ENCODE peak calls at places on chromosomes 12 and 14, in nine cellular contexts. O is neural progenitor cell, Y is GM23338, K is fibroblast of the aortic adventitia, T is MCF 10A, E is neural crest cell, F is lower lobe of right lung, G is retinal pigment epithelial cell, R is astrocyte of the spinal cord. N is an unnamed sample.

GRCh38 chr14:91473046-91473445 is 37.1 kb downstream of the PPP4R3A start:
- DNase-seq in O (no peak), Y (no peak), K (no peak), T (no peak), E (no peak), F (no peak), G (no peak), R (no peak), N (no peak)

GRCh38 chr12:104090685-104091084 is 26.4 kb downstream of the HCFC2 start:
- DNase-seq in O (peak), Y (peak), K (no peak), T (no peak), E (no peak), F (no peak), G (no peak), R (no peak), N (no peak)

GRCh38 chr14:37230551-37231194 is 32.9 kb downstream of the MIPOL1 start:
- DNase-seq in O (peak), Y (peak), K (peak), T (peak), E (no peak), F (no peak), G (no peak), R (peak), N (peak)

GRCh38 chr14:87896393-87897380 is 96.3 kb downstream of the GALC start:
- DNase-seq in O (peak), Y (peak), K (peak), T (peak), E (no peak), F (no peak), G (peak), R (peak), N (peak)

GRCh38 chr14:93792391-93792790 is 4.1 kb upstream of the PRIMA1 start:
- DNase-seq in O (no peak), Y (no peak), K (no peak), T (peak), E (no peak), F (no peak), G (no peak), R (no peak), N (no peak)

GRCh38 chr14:26402126-26402525 is 195.7 kb downstream of the NOVA1 start:
- DNase-seq in O (no peak), Y (no peak), K (no peak), T (no peak), E (no peak), F (no peak), G (no peak), R (no peak), N (no peak)

GRCh38 chr14:40280652-40281051 is 848.4 kb upstream of the FBXO33 start:
- DNase-seq in O (no peak), Y (no peak), K (no peak), T (peak), E (no peak), F (no peak), G (no peak), R (no peak), N (no peak)

GRCh38 chr14:67409461-67409860 is 2.5 kb downstream of the PLEK2 start:
- DNase-seq in O (no peak), Y (no peak), K (no peak), T (no peak), E (no peak), F (no peak), G (no peak), R (no peak), N (no peak)

GRCh38 chr12:123396543-123396942 is 12.6 kb downstream of the KMT5A start:
- DNase-seq in O (no peak), Y (no peak), K (no peak), T (no peak), E (no peak), F (no peak), G (no peak), R (no peak), N (no peak)

GRCh38 chr14:57317248-57317833 is 48.6 kb downstream of the AP5M1 start:
- DNase-seq in O (peak), Y (peak), K (peak), T (peak), E (peak), F (peak), G (peak), R (peak), N (peak)

GRCh38 chr14:69324341-69324931 is 64.5 kb downstream of the GALNT16 start:
- DNase-seq in O (no peak), Y (no peak), K (no peak), T (no peak), E (no peak), F (no peak), G (no peak), R (no peak), N (no peak)

GRCh38 chr12:100234166-100234565 is 32.7 kb downstream of the DEPDC4 start:
- DNase-seq in O (no peak), Y (peak), K (peak), T (peak), E (no peak), F (no peak), G (no peak), R (peak), N (peak)

GRCh38 chr12:2503762-2504161 is 291.0 kb upstream of the FKBP4 start:
- DNase-seq in O (no peak), Y (no peak), K (no peak), T (no peak), E (no peak), F (no peak), G (no peak), R (no peak), N (no peak)

GRCh38 chr12:105378821-105379400 is 48.4 kb downstream of the C12orf75 start:
- DNase-seq in O (no peak), Y (no peak), K (peak), T (peak), E (peak), F (no peak), G (no peak), R (no peak), N (no peak)

GRCh38 chr14:75232597-75232996 is 46.0 kb upstream of the FOS start:
- DNase-seq in O (no peak), Y (no peak), K (no peak), T (no peak), E (no peak), F (no peak), G (no peak), R (no peak), N (no peak)

GRCh38 chr14:104442107-104442551 is 137.4 kb upstream of the C14orf180 start:
- DNase-seq in O (no peak), Y (no peak), K (no peak), T (no peak), E (no peak), F (no peak), G (no peak), R (no peak), N (no peak)

GRCh38 chr14:99246536-99247083 is 25.4 kb downstream of the BCL11B start:
- DNase-seq in O (peak), Y (peak), K (no peak), T (no peak), E (no peak), F (peak), G (no peak), R (no peak), N (no peak)

GRCh38 chr12:84763112-84763511 is 149.5 kb downstream of the SLC6A15 start:
- DNase-seq in O (no peak), Y (no peak), K (peak), T (no peak), E (no peak), F (no peak), G (no peak), R (peak), N (no peak)

GRCh38 chr12:124482567-124482893 is 84.9 kb downstream of the NCOR2 start:
- DNase-seq in O (no peak), Y (no peak), K (no peak), T (no peak), E (no peak), F (no peak), G (no peak), R (no peak), N (no peak)

GRCh38 chr14:31024577-31025334 is 693 bp upstream of the AP4S1 start:
- DNase-seq in O (no peak), Y (no peak), K (peak), T (no peak), E (no peak), F (no peak), G (no peak), R (peak), N (no peak)

GRCh38 chr14:52455291-52456088 is 96.8 kb downstream of the TXNDC16 start:
- DNase-seq in O (no peak), Y (no peak), K (peak), T (peak), E (no peak), F (no peak), G (peak), R (peak), N (no peak)

GRCh38 chr14:91891721-91892220 is 24.4 kb upstream of the TC2N start:
- DNase-seq in O (no peak), Y (no peak), K (peak), T (no peak), E (no peak), F (no peak), G (peak), R (peak), N (no peak)

GRCh38 chr12:21797539-21797938 is 23.0 kb upstream of the KCNJ8 start:
- DNase-seq in O (no peak), Y (no peak), K (no peak), T (no peak), E (no peak), F (no peak), G (no peak), R (no peak), N (no peak)

GRCh38 chr14:32764131-32764530 is 174.5 kb upstream of the NPAS3 start:
- DNase-seq in O (no peak), Y (no peak), K (no peak), T (no peak), E (no peak), F (no peak), G (no peak), R (peak), N (no peak)

GRCh38 chr14:57883061-57883460 is 17.2 kb upstream of the SLC35F4 start:
- DNase-seq in O (no peak), Y (no peak), K (no peak), T (no peak), E (no peak), F (no peak), G (no peak), R (no peak), N (no peak)

GRCh38 chr12:47799357-47799955 is 20.2 kb downstream of the HDAC7 start:
- DNase-seq in O (peak), Y (no peak), K (peak), T (no peak), E (no peak), F (no peak), G (no peak), R (no peak), N (no peak)

GRCh38 chr12:115941362-115941761 is 336.1 kb downstream of the MED13L start:
- DNase-seq in O (no peak), Y (no peak), K (peak), T (peak), E (no peak), F (no peak), G (no peak), R (peak), N (no peak)

GRCh38 chr14:50116221-50116956 is at the start of gene VCPKMT:
- DNase-seq in O (peak), Y (peak), K (peak), T (peak), E (peak), F (peak), G (peak), R (peak), N (peak)

GRCh38 chr12:112664569-112664968 is 127.0 kb upstream of the RPH3A start:
- DNase-seq in O (peak), Y (peak), K (peak), T (peak), E (peak), F (no peak), G (no peak), R (peak), N (peak)

GRCh38 chr12:89470741-89471504 is 53.7 kb downstream of the GALNT4 start:
- DNase-seq in O (peak), Y (peak), K (peak), T (peak), E (no peak), F (no peak), G (no peak), R (peak), N (no peak)

GRCh38 chr12:70555081-70555480 is 82.1 kb downstream of the PTPRB start:
- DNase-seq in O (no peak), Y (peak), K (no peak), T (no peak), E (no peak), F (no peak), G (no peak), R (no peak), N (peak)

GRCh38 chr12:69951108-69951507 is 126.1 kb downstream of the MYRFL start:
- DNase-seq in O (no peak), Y (no peak), K (no peak), T (no peak), E (no peak), F (no peak), G (no peak), R (no peak), N (no peak)

GRCh38 chr14:93800038-93800937 is 12.0 kb upstream of the PRIMA1 start:
- DNase-seq in O (no peak), Y (no peak), K (no peak), T (peak), E (no peak), F (no peak), G (no peak), R (no peak), N (no peak)

GRCh38 chr14:45699451-45699850 is 446.4 kb upstream of the MIS18BP1 start:
- DNase-seq in O (no peak), Y (no peak), K (no peak), T (no peak), E (no peak), F (no peak), G (no peak), R (peak), N (no peak)

GRCh38 chr12:63098851-63099250 is 52.1 kb downstream of the AVPR1A start:
- DNase-seq in O (peak), Y (peak), K (no peak), T (no peak), E (no peak), F (no peak), G (no peak), R (no peak), N (no peak)
- TF ChIP-seq CTCF in O (no peak), Y (peak), K (no peak), T (no peak), E (no peak), F (no peak), G (peak), R (no peak), N (peak)

GRCh38 chr12:94748726-94749421 is 98.5 kb upstream of the TMCC3 start:
- DNase-seq in O (no peak), Y (no peak), K (no peak), T (no peak), E (no peak), F (no peak), G (no peak), R (no peak), N (no peak)

GRCh38 chr12:94749890-94750289 is 99.5 kb upstream of the TMCC3 start:
- DNase-seq in O (no peak), Y (no peak), K (no peak), T (peak), E (no peak), F (no peak), G (no peak), R (no peak), N (no peak)

GRCh38 chr12:94750891-94751290 is 100.5 kb upstream of the TMCC3 start:
- DNase-seq in O (no peak), Y (no peak), K (no peak), T (no peak), E (no peak), F (no peak), G (no peak), R (no peak), N (peak)

GRCh38 chr12:94753071-94753779 is 102.9 kb upstream of the TMCC3 start:
- DNase-seq in O (peak), Y (peak), K (peak), T (peak), E (no peak), F (no peak), G (peak), R (no peak), N (no peak)

DNA sequence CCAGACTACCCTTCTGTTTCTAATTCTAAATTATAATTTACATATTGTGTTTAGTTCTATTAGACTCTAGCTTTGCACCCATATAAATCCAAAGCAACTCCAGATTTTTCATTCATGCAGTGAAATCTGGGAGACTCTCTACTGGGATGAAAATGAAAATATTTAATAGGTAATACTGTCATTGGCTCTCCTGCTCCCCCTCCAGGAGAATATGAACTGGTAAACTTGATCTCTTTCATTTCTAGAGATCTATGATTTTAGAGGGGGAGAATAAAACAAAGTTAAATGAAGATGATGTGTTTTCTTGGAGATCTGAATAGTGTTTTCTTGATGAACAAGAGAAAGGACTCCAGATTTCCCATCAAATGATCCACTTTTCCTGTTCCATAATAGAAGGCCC is 104.3 kb upstream of the TMCC3 start:
- DNase-seq in O (no peak), Y (no peak), K (peak), T (no peak), E (no peak), F (no peak), G (no peak), R (no peak), N (no peak)
- TF ChIP-seq CTCF in O (no peak), Y (peak), K (peak), T (peak), E (peak), F (peak), G (peak), R (peak), N (no peak)

DNA sequence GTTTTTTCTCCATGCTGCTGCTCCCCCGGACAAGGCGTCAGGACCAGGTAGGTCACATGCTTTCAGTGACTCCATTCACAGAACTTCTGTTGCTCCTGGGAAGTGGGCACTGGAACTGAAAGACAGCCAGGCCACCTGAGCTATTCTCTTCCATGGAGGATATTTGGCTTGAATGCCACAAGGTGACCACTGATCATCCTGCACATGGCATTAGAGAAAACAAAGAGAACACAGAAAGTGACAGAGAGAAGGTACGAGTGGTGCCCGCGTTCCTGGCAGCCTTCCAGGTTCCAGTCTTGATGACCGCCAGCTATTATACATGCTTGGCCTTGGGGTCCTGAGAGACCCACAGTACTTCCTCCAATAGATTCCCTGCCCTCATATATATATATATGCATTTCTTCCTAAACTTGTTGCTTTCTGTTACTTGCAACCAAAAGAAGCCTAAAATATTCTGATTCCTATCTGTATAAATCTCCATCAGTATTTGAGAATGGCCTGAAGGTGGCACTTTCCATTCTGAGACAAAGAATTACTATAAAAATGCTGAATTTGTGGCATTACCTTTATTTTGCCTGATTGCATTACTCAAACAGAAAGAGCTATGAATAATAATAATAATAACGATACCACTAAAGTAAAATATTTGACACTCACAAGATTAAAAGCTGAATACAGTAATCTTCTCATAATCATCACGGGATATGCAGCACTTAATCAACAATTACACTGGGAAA is 174.9 kb downstream of the FOXN3 start:
- DNase-seq in O (no peak), Y (no peak), K (no peak), T (no peak), E (no peak), F (no peak), G (no peak), R (no peak), N (no peak)
- TF ChIP-seq CTCF in O (no peak), Y (no peak), K (no peak), T (no peak), E (no peak), F (peak), G (peak), R (no peak), N (no peak)

DNA sequence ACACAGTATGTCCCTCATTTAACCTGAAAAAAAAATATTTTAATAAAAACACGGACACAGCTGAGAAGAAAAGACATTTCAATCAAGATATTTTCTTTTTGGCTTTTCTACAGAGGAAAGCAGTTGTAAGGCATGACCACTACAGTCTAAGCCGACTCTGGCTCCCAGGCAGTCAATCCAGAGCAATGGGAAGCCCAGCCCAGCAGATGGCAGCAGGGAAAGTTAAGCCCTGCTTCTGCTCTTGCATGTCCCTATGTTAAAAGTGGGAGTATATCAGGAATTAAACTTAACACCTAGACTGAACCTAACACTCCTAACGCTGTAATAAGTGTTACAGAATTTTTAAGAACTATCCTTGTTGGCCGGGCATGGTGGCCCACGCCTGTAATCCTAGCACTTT is 19.5 kb upstream of the HAL start:
- DNase-seq in O (peak), Y (peak), K (peak), T (peak), E (no peak), F (no peak), G (no peak), R (peak), N (peak)
- TF ChIP-seq CTCF in O (peak), Y (peak), K (peak), T (peak), E (peak), F (peak), G (peak), R (peak), N (peak)

DNA sequence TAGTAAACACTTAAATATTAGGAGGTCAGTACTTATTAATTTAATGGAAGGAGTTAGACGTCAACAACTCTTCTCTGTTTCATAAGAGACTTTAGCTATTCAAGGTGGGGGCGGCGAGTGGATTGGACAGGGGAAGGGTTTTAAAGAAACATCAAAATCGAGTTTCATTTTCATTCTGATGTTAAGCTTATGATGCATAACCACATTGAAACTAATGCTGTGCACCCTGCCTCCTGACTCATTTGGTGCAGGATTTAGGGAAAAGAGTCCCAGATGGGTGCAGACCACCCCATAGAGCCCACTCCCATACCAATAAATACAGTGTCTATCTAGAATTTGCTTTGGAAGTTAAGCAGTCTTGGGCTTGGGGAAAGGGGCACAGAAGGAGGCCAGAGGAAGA is 7.4 kb downstream of the ZBTB39 start:
- DNase-seq in O (no peak), Y (no peak), K (no peak), T (no peak), E (no peak), F (no peak), G (no peak), R (no peak), N (no peak)
- TF ChIP-seq CTCF in O (no peak), Y (no peak), K (no peak), T (no peak), E (no peak), F (no peak), G (no peak), R (no peak), N (no peak)

DNA sequence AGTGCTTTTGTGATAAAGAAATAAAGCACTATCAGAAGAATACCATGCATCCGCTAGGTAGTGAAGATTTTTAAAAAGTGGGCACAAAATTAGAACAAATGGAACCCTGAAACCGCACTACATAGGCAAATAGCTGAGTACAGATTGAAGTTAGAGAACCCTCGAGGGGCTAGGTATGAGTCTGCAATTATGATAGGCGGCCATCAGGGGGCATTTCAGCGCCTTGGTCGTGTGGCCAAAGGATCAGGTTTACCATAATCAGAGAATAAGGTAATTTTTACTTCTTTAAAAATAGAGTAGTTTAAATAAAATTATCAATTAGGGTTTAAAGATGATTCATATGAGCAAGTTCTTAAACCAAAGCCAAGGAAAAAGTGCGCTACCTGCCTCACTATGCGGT is 129.8 kb downstream of the TMX1 start:
- DNase-seq in O (no peak), Y (peak), K (no peak), T (peak), E (no peak), F (no peak), G (no peak), R (no peak), N (no peak)
- TF ChIP-seq CTCF in O (peak), Y (peak), K (peak), T (peak), E (peak), F (peak), G (peak), R (peak), N (peak)

GRCh38 chr14:105931808-105932483 is 405.6 kb downstream of the TMEM121 start:
- DNase-seq in O (no peak), Y (no peak), K (no peak), T (no peak), E (no peak), F (no peak), G (no peak), R (no peak), N (no peak)
- TF ChIP-seq CTCF in O (no peak), Y (no peak), K (no peak), T (no peak), E (no peak), F (no peak), G (no peak), R (no peak), N (no peak)